ENCODE peak calls at places on chromosomes 12 and 14, in four cellular contexts. N is HCT116, Q is astrocyte, W is fibroblast of pulmonary artery. V is an unnamed sample.

GRCh38 chr14:44505588-44505987 is 1.5 kb downstream of the FSCB start:
- DNase-seq in N (no peak), W (no peak), Q (no peak), V (no peak)

GRCh38 chr14:105143451-105144230 is 24.9 kb downstream of the JAG2 start:
- DNase-seq in Q (no peak), W (no peak), N (no peak), V (no peak)

GRCh38 chr14:102927878-102928411 is 5.5 kb downstream of the AMN start:
- DNase-seq in W (no peak), Q (no peak), N (no peak), V (no peak)

GRCh38 chr12:3753549-3754284 is 808 bp upstream of the CRACR2A start:
- DNase-seq in W (peak; percentile 31), N (no peak), Q (no peak), V (peak; percentile 69)

GRCh38 chr12:6355491-6356373 is 13.9 kb upstream of the TNFRSF1A start:
- DNase-seq in N (no peak), Q (no peak), W (no peak), V (no peak)

GRCh38 chr14:30884925-30885324 is 10.6 kb downstream of the COCH start:
- DNase-seq in W (no peak), N (no peak), Q (no peak), V (no peak)

GRCh38 chr14:104924421-104925213 is at the start of gene PLD4:
- DNase-seq in Q (no peak), N (no peak), W (no peak), V (no peak)

GRCh38 chr12:120642806-120643205 is 2.4 kb downstream of the CABP1 start:
- DNase-seq in N (no peak), W (no peak), Q (no peak), V (no peak)

GRCh38 chr14:56703947-56704346 is 106.3 kb downstream of the OTX2 start:
- DNase-seq in W (no peak), N (no peak), Q (no peak), V (no peak)

GRCh38 chr12:77104792-77105191 is 39.4 kb upstream of the E2F7 start:
- DNase-seq in N (peak; percentile 39), Q (peak; percentile 48), W (peak; percentile 42), V (peak; percentile 47)

GRCh38 chr14:20655851-20656250 is 14.4 kb upstream of the OR6S1 start:
- DNase-seq in W (no peak), N (no peak), Q (no peak), V (no peak)
- TF ChIP-seq CTCF in W (no peak), N (peak; percentile 9), Q (no peak), V (no peak)

GRCh38 chr12:678747-679712 is 15.8 kb upstream of the NINJ2 start:
- DNase-seq in N (no peak), Q (no peak), W (no peak), V (no peak)
- H3K4me3 ChIP-seq in N (no peak overlapping the region), Q (no peak overlapping the region), W (no peak overlapping the region), V (no peak overlapping the region)

DNA sequence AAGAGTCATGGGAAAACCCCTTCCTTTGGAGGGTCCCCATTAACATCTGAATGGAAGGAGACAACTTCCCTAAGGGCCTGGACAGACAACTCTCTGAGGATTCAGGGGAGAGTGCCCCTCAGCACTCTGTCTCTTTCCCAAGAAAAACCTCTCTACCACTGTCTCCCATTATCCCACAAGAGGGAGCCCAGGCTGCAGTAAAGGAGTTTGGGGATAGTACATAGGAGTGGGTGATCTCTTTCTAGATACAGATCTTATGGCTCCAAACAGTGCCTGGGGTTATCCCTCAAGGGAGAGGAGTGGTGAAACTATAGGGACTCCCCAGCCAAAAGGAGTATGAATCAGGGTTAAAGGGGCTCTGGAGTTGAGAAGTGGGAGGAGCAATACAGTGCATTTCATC is 6.1 kb downstream of the WNT10B start:
- DNase-seq in Q (no peak), W (no peak), N (no peak), V (peak; percentile 33)
- TF ChIP-seq CTCF in Q (peak; percentile 22), W (peak; percentile 48), N (peak; percentile 40), V (peak; percentile 54)

DNA sequence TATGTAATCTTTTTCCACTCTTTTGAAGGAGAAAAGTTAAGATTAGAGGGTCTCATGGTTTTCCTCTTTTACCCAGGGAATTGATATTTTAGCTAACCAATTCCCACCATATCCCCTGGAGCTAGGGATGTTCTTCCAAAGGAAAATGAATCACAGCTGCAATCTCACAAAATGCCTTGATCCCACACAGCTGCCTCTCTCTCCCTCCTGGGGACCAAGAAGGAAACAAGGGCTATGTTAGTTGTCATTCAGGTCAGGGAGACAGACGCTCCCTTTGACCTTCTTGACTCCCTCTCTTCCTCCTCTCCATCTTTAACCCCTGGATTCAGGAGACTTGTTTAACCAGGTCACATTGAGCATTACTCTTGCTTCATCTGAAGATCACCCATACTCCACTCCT is 9.5 kb downstream of the DCN start:
- DNase-seq in N (no peak), Q (no peak), W (no peak), V (no peak)
- H3K4me3 ChIP-seq in N (no peak overlapping the region), Q (no peak overlapping the region), W (peak overlapping the region; percentile 5), V (peak overlapping the region; percentile 11)

GRCh38 chr12:128976120-128976519 is 122.8 kb downstream of the GLT1D1 start:
- DNase-seq in Q (no peak), N (no peak), W (no peak), V (no peak)
- TF ChIP-seq CTCF in Q (no peak), N (peak; percentile 21), W (no peak), V (no peak)

GRCh38 chr12:49966511-49967041 is 4.9 kb downstream of the AQP5 start:
- DNase-seq in Q (no peak), W (no peak), N (no peak), V (no peak)
- H3K4me3 ChIP-seq in Q (no peak overlapping the region), W (no peak overlapping the region), N (peak overlapping the region; percentile 56), V (no peak overlapping the region)